ENCODE peak calls at places on chromosomes 2 and 18, in seven cellular contexts. T is activated CD8-positive, alpha-beta memory T cell treated with anti-CD3 and anti-CD28 coated beads, Interleukin-2, amount 10 ng/mL, durations not matched to agents 7 days and 5 days; J is effector memory CD4-positive, alpha-beta T cell; Z is nucleus accumbens; U is ACHN; X is GM03348; P is BJ. V is an unnamed sample.

GRCh38 chr18:51867767-51868166 is 472.2 kb upstream of the DCC start:
- DNase-seq in X (peak; percentile 20), J (no peak), U (peak; percentile 25), Z (no peak), P (no peak), T (no peak), V (no peak)

GRCh38 chr2:63488118-63488713 is 100.1 kb downstream of the WDPCP start:
- DNase-seq in J (no peak), X (peak; percentile 53), P (no peak), Z (no peak), U (peak; percentile 49), T (peak; percentile 40), V (peak; percentile 57)

GRCh38 chr18:48990497-48991298 is 39.9 kb upstream of the SMAD7 start:
- DNase-seq in P (no peak), X (peak; percentile 83), T (no peak), Z (no peak), J (no peak), U (peak; percentile 28), V (no peak)

GRCh38 chr2:5940596-5941535 is 248.7 kb downstream of the SOX11 start:
- DNase-seq in T (no peak), U (no peak), J (no peak), X (no peak), P (no peak), Z (no peak), V (no peak)

GRCh38 chr18:21115519-21116411 is 4.2 kb upstream of the ROCK1 start:
- DNase-seq in T (no peak), J (no peak), X (peak; percentile 68), U (no peak), P (peak; percentile 86), Z (no peak), V (no peak)

GRCh38 chr2:214244847-214245246 is 166.0 kb upstream of the VWC2L start:
- DNase-seq in X (peak; percentile 41), Z (no peak), U (peak; percentile 39), P (no peak), T (no peak), J (no peak), V (no peak)

GRCh38 chr2:49210191-49210590 is 55.9 kb upstream of the FSHR start:
- DNase-seq in P (no peak), X (no peak), J (no peak), U (no peak), Z (no peak), T (no peak), V (no peak)

GRCh38 chr18:48139427-48140347 is 209.2 kb upstream of the SMAD2 start:
- DNase-seq in T (no peak), Z (no peak), J (no peak), P (no peak), X (no peak), U (no peak), V (no peak)

GRCh38 chr18:77160515-77160914 is 27.9 kb upstream of the MBP start:
- DNase-seq in J (no peak), U (no peak), X (no peak), P (no peak), T (no peak), Z (no peak), V (no peak)

GRCh38 chr2:55910077-55910476 is 13.5 kb downstream of the EFEMP1 start:
- DNase-seq in J (no peak), P (no peak), U (no peak), Z (no peak), T (no peak), X (no peak), V (no peak)

GRCh38 chr2:46120792-46121565 is 176.2 kb upstream of the EPAS1 start:
- DNase-seq in X (no peak), U (no peak), T (no peak), P (no peak), Z (no peak), J (no peak), V (no peak)

GRCh38 chr2:10759151-10759714 is 37.8 kb downstream of the ATP6V1C2 start:
- DNase-seq in J (no peak), X (no peak), T (no peak), P (no peak), Z (no peak), U (no peak), V (no peak)

GRCh38 chr2:102485151-102485769 is 12.2 kb downstream of the SLC9A4 start:
- DNase-seq in P (no peak), U (no peak), Z (no peak), X (peak; percentile 19), J (no peak), T (no peak), V (no peak)

GRCh38 chr2:83069724-83070123 is 1389.4 kb downstream of the SUCLG1 start:
- DNase-seq in P (no peak), T (no peak), X (no peak), U (no peak), Z (no peak), J (no peak), V (no peak)

GRCh38 chr18:24514439-24514838 is 54.0 kb downstream of the HRH4 start:
- DNase-seq in Z (no peak), J (no peak), T (no peak), U (peak; percentile 72), P (no peak), X (peak; percentile 9), V (no peak)

GRCh38 chr18:23540867-23541266 is 37.6 kb downstream of the RMC1 start:
- DNase-seq in J (no peak), X (no peak), U (no peak), Z (no peak), T (peak; percentile 56), P (no peak), V (no peak)

GRCh38 chr2:44528595-44528994 is 166.8 kb downstream of the CAMKMT start:
- DNase-seq in T (no peak), J (no peak), U (peak; percentile 22), P (peak; percentile 55), Z (no peak), X (peak; percentile 54), V (no peak)

GRCh38 chr2:151638188-151638933 is 95.9 kb downstream of the NEB start:
- DNase-seq in U (peak; percentile 52), T (peak; percentile 54), P (no peak), X (no peak), Z (no peak), J (no peak), V (peak; percentile 31)

GRCh38 chr2:178403671-178404379 is 47.1 kb downstream of the PRKRA start:
- DNase-seq in J (no peak), P (no peak), X (no peak), Z (no peak), T (peak; percentile 51), U (no peak), V (no peak)